ENCODE peak calls at places on chromosomes 6 and 20, in seven cellular contexts. N is suprapubic skin; Z is IMR-90; D is CD8-positive, alpha-beta T cell; V is fibroblast of lung; Q is body of pancreas; C is breast epithelium. U is an unnamed sample.

GRCh38 chr6:37547564-37548061 is 47.9 kb upstream of the CCDC167 start:
- DNase-seq in N (no peak), Z (peak), D (peak), V (peak), Q (no peak), C (no peak), U (no peak)

GRCh38 chr6:7725412-7725811 is 487 bp upstream of the BMP6 start:
- DNase-seq in N (no peak), Z (no peak), D (no peak), V (no peak), Q (no peak), C (no peak), U (no peak)

GRCh38 chr6:18122128-18123093 is at the start of gene NHLRC1:
- DNase-seq in N (peak), Z (peak), D (peak), V (peak), Q (peak), C (peak), U (peak)

GRCh38 chr20:48794360-48794759 is 33.4 kb downstream of the PREX1 start:
- DNase-seq in N (no peak), Z (no peak), D (no peak), V (no peak), Q (no peak), C (no peak), U (no peak)

GRCh38 chr20:21125072-21125848 is 622 bp upstream of the KIZ start:
- DNase-seq in N (no peak), Z (peak), D (no peak), V (peak), Q (peak), C (no peak), U (peak)

GRCh38 chr6:160030103-160030502 is 61.2 kb downstream of the IGF2R start:
- DNase-seq in N (no peak), Z (peak), D (no peak), V (peak), Q (peak), C (no peak), U (peak)

GRCh38 chr6:18507018-18507415 is 119.9 kb downstream of the RNF144B start:
- DNase-seq in N (no peak), Z (no peak), D (no peak), V (no peak), Q (no peak), C (no peak), U (no peak)

GRCh38 chr6:170378502-170378901 is 71.9 kb downstream of the FAM120B start:
- DNase-seq in N (no peak), Z (no peak), D (peak), V (no peak), Q (no peak), C (no peak), U (no peak)

GRCh38 chr6:90162648-90163409 is 133.8 kb downstream of the BACH2 start:
- DNase-seq in N (no peak), Z (no peak), D (no peak), V (no peak), Q (no peak), C (no peak), U (no peak)

GRCh38 chr20:16864069-16864468 is 115.9 kb downstream of the OTOR start:
- DNase-seq in N (no peak), Z (peak), D (no peak), V (no peak), Q (no peak), C (no peak), U (peak)

GRCh38 chr6:28757429-28758045 is 166.2 kb downstream of the TRIM27 start:
- DNase-seq in N (no peak), Z (no peak), D (no peak), V (no peak), Q (no peak), C (no peak), U (no peak)

GRCh38 chr6:14804001-14804401 is 441.9 kb upstream of the JARID2 start:
- DNase-seq in N (no peak), Z (no peak), D (no peak), V (no peak), Q (no peak), C (peak), U (no peak)

GRCh38 chr20:19348582-19348981 is 136.1 kb downstream of the SLC24A3 start:
- DNase-seq in N (no peak), Z (no peak), D (no peak), V (no peak), Q (no peak), C (no peak), U (no peak)

GRCh38 chr6:20918868-20919267 is 384.6 kb downstream of the CDKAL1 start:
- DNase-seq in N (no peak), Z (no peak), D (no peak), V (no peak), Q (no peak), C (no peak), U (no peak)

GRCh38 chr6:125944896-125945295 is 11.7 kb upstream of the HINT3 start:
- DNase-seq in N (no peak), Z (no peak), D (no peak), V (no peak), Q (no peak), C (no peak), U (no peak)

GRCh38 chr6:116447496-116448011 is 13.6 kb upstream of the CALHM6 start:
- DNase-seq in N (no peak), Z (peak), D (no peak), V (peak), Q (peak), C (no peak), U (no peak)
- H3K4me3 ChIP-seq in N (no peak), Z (no peak), D (no peak), V (no peak), Q (no peak), C (no peak), U (no peak)

DNA sequence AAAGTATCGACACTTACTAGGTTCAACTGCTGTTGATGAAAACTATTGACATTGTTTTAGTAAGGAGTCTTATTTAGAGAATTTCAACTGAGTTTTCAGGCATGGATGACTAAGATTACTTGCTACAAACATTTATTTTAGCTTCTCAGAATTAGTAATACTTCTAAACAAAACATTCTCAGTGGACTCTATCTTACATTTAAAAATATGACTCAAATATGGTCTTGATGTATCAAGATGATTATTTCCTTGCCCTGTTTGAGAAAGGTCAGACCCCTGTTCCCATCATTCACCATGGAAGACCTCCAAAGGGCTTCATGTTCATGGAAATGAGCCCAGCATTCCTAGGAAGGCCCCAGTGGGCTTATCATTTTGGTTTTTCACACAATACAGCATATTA is 24.5 kb upstream of the TRPC4AP start:
- DNase-seq in N (no peak), Z (peak), D (no peak), V (peak), Q (no peak), C (no peak), U (no peak)
- H3K27ac ChIP-seq in N (no peak), Z (peak), D (no peak), V (no peak), Q (no peak), C (no peak), U (no peak)

GRCh38 chr6:137951064-137951597 is 84.1 kb downstream of the TNFAIP3 start:
- DNase-seq in N (no peak), Z (no peak), D (no peak), V (no peak), Q (no peak), C (no peak), U (no peak)
- TF ChIP-seq CTCF in N (no peak), Z (no peak), D (no peak), V (no peak), Q (no peak), C (no peak), U (no peak)

DNA sequence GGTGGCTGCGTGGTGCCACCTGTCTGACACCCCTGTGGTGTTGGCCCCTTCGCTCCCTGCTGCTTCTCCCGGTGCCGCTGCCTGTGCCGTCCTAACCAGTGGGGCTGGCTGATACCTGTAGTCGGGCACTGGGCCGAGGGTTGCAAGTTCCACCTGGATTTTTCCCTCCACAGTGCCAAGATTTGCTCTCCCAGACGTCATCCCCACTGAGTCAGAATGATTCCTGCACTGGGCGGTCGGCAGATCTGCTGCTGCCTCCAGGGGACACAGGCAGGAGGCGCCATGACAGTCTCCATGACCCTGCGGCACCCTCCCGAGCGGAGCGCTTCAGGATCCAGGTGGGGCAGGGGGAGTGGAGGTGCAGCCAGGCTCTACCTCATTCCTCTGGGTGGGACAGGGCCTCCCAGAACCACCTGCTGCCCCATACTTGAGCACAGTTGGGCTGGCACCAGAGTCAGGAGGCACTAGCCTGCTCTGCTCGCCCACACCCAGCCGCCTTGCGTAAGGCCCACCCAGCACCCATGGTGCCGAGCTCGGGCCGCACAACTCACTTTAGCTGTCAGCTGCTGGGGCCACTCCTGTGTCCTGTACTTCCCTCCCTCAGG is 60.2 kb downstream of the TCP11 start:
- DNase-seq in N (peak), Z (no peak), D (no peak), V (no peak), Q (peak), C (no peak), U (peak)
- H3K4me3 ChIP-seq in N (peak), Z (no peak), D (no peak), V (no peak), Q (no peak), C (no peak), U (no peak)

GRCh38 chr20:57397693-57398108 is 6.5 kb downstream of the RBM38 start:
- DNase-seq in N (no peak), Z (no peak), D (peak), V (no peak), Q (no peak), C (no peak), U (no peak)

GRCh38 chr20:57397004-57397692 is 6.0 kb downstream of the RBM38 start:
- DNase-seq in N (no peak), Z (no peak), D (no peak), V (no peak), Q (no peak), C (no peak), U (no peak)

GRCh38 chr20:57399587-57400261 is 8.5 kb downstream of the RBM38 start:
- DNase-seq in N (no peak), Z (peak), D (no peak), V (no peak), Q (peak), C (no peak), U (no peak)

GRCh38 chr20:57398901-57399535 is 7.8 kb downstream of the RBM38 start:
- DNase-seq in N (no peak), Z (no peak), D (no peak), V (no peak), Q (no peak), C (no peak), U (no peak)

GRCh38 chr20:57398231-57398821 is 7.1 kb downstream of the RBM38 start:
- DNase-seq in N (no peak), Z (no peak), D (peak), V (no peak), Q (peak), C (no peak), U (no peak)
- H3K27ac ChIP-seq in N (peak), Z (no peak), D (peak), V (no peak), Q (peak), C (peak), U (peak)

GRCh38 chr20:61875221-61875885 is 190.3 kb downstream of the TAF4 start:
- DNase-seq in N (no peak), Z (no peak), D (no peak), V (no peak), Q (no peak), C (no peak), U (no peak)
- TF ChIP-seq CTCF in N (no peak), Z (no peak), D (no peak), V (no peak), Q (no peak), C (no peak), U (no peak)

DNA sequence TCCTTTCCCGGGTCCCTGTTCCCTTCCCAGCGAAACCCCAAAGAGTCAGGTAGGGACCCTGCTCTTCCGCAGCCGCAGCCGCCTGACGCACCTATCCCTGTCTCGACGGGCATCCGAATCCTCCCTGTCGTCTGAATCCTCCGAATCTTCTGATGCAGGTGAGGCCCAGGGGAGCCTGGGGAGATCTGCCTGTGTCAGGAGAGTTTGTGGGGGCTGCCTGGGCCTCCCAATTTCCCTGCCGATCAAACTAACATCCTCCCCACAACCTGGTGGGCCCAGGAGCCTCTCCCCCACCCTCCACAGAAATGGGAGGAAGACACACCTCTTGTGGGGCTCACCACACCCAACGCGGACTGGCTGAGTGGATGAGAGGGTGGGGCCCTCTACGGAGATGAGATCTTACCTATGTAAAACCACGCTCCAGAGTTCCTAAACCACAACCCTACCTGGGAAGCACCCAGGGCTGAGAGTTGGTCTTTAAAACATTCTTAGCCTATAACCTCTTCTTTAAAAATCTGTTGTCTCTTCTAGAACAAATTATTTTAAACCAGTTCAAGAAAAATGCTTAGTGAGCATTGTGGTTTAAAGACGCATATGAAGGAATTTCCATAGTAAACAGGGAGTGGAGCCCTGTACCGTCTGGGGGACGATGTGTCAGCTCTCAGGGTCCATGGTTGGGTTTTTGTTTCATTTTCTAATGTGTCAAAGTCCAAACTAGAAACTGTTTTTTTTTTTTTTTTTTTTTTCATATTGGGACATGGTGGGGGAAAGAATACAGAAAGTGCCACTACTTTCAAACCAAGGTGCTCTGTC is 1.7 kb downstream of the CDC25B start:
- DNase-seq in N (no peak), Z (peak), D (peak), V (peak), Q (no peak), C (no peak), U (no peak)
- H3K4me3 ChIP-seq in N (peak), Z (peak), D (peak), V (peak), Q (no peak), C (peak), U (peak)

GRCh38 chr6:36505744-36506534 is 41.3 kb downstream of the STK38 start:
- DNase-seq in N (no peak), Z (no peak), D (no peak), V (no peak), Q (no peak), C (no peak), U (no peak)
- H3K27ac ChIP-seq in N (peak), Z (no peak), D (peak), V (no peak), Q (no peak), C (peak), U (no peak)

GRCh38 chr20:62898093-62898964 is 28.0 kb downstream of the DIDO1 start:
- DNase-seq in N (no peak), Z (no peak), D (no peak), V (no peak), Q (no peak), C (no peak), U (no peak)

GRCh38 chr20:62900692-62901584 is 25.4 kb downstream of the DIDO1 start:
- DNase-seq in N (no peak), Z (no peak), D (no peak), V (no peak), Q (peak), C (no peak), U (no peak)

GRCh38 chr20:62900052-62900691 is 26.1 kb downstream of the DIDO1 start:
- DNase-seq in N (no peak), Z (peak), D (peak), V (peak), Q (peak), C (peak), U (peak)

GRCh38 chr20:62898970-62899632 is 27.2 kb downstream of the DIDO1 start:
- DNase-seq in N (no peak), Z (no peak), D (no peak), V (no peak), Q (no peak), C (no peak), U (no peak)

DNA sequence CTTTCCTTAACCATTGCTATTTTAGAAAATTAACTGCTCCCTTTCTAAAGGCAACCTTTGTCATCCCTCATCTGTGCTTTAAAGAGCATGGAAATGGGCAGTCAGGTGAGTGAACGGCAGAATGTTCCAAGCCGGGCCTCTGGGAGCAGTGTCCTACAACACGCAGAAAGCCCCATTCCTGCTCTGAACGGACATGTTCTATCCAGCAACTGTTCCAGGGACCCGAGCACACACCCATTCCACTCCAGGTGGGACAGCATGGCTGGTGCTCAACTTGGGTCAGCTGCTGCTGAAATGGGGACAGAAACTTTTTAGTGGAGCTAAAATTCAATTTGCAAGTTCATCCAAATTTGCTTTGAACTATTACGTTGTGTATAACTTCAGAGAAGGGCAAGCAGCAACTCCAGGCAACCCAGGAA is 26.7 kb downstream of the DIDO1 start:
- DNase-seq in N (no peak), Z (no peak), D (no peak), V (no peak), Q (no peak), C (no peak), U (no peak)
- TF ChIP-seq CTCF in N (no peak), Z (no peak), D (no peak), V (peak), Q (peak), C (no peak), U (no peak)

GRCh38 chr6:109303149-109303548 is 79.1 kb downstream of the CD164 start:
- DNase-seq in N (no peak), Z (no peak), D (no peak), V (no peak), Q (no peak), C (no peak), U (no peak)

GRCh38 chr6:109302176-109302575 is 80.1 kb downstream of the CD164 start:
- DNase-seq in N (no peak), Z (no peak), D (no peak), V (no peak), Q (no peak), C (no peak), U (no peak)

GRCh38 chr6:109304284-109305015 is 77.8 kb downstream of the CD164 start:
- DNase-seq in N (no peak), Z (no peak), D (no peak), V (no peak), Q (no peak), C (no peak), U (no peak)

GRCh38 chr6:109305028-109305427 is 77.2 kb downstream of the CD164 start:
- DNase-seq in N (no peak), Z (no peak), D (no peak), V (no peak), Q (no peak), C (no peak), U (no peak)

GRCh38 chr6:109303647-109304283 is 78.5 kb downstream of the CD164 start:
- DNase-seq in N (no peak), Z (no peak), D (no peak), V (no peak), Q (peak), C (no peak), U (no peak)
- H3K4me3 ChIP-seq in N (no peak), Z (no peak), D (no peak), V (no peak), Q (no peak), C (no peak), U (no peak)